ENCODE peak calls at places on chromosomes 13 and 19, in seven cellular contexts. B, L, W, O, H, Q and Z are unnamed samples.

GRCh38 chr13:43401364-43401763 is 378.0 kb downstream of the DNAJC15 start:
- DNase-seq in B (no peak), L (no peak), W (no peak), O (no peak), H (no peak), Q (no peak), Z (no peak)

GRCh38 chr19:34481861-34482379 is 362 bp downstream of the WTIP start:
- DNase-seq in B (no peak), L (no peak), W (no peak), O (no peak), H (no peak), Q (no peak), Z (no peak)

GRCh38 chr13:24149306-24150032 is 11.1 kb upstream of the SPATA13 start:
- DNase-seq in B (no peak), L (no peak), W (no peak), O (no peak), H (no peak), Q (no peak), Z (no peak)

GRCh38 chr19:900302-901111 is 7.2 kb downstream of the RNU6-9 start:
- DNase-seq in B (no peak), L (no peak), W (no peak), O (no peak), H (no peak), Q (no peak), Z (no peak)

GRCh38 chr13:94324409-94325147 is 154.9 kb downstream of the DCT start:
- DNase-seq in B (no peak), L (no peak), W (no peak), O (no peak), H (no peak), Q (no peak), Z (no peak)

GRCh38 chr13:28718186-28718537 is 608 bp downstream of the SLC46A3 start:
- DNase-seq in B (no peak), L (no peak), W (no peak), O (no peak), H (no peak), Q (no peak), Z (no peak)

GRCh38 chr19:947090-947706 is 21.4 kb downstream of the ARID3A start:
- DNase-seq in B (no peak), L (no peak), W (no peak), O (no peak), H (no peak), Q (no peak), Z (no peak)

GRCh38 chr19:17488593-17489391 is 18.5 kb downstream of the SLC27A1 start:
- DNase-seq in B (peak), L (peak), W (peak), O (no peak), H (peak), Q (peak), Z (no peak)

GRCh38 chr19:57559404-57560025 is at the start of gene ZNF550:
- DNase-seq in B (peak), L (peak), W (peak), O (peak), H (peak), Q (peak), Z (peak)

GRCh38 chr13:32019612-32020233 is 11.9 kb upstream of the FRY start:
- DNase-seq in B (peak), L (peak), W (peak), O (peak), H (peak), Q (peak), Z (no peak)

GRCh38 chr13:84137292-84137691 is 255.0 kb upstream of the SLITRK1 start:
- DNase-seq in B (no peak), L (peak), W (no peak), O (no peak), H (no peak), Q (no peak), Z (no peak)

GRCh38 chr13:91148098-91148497 is 199.4 kb upstream of the MIR17HG start:
- DNase-seq in B (no peak), L (no peak), W (no peak), O (no peak), H (no peak), Q (no peak), Z (no peak)

GRCh38 chr13:113074876-113075275 is 30.7 kb upstream of the F7 start:
- DNase-seq in B (no peak), L (no peak), W (no peak), O (no peak), H (no peak), Q (no peak), Z (no peak)

GRCh38 chr13:40316301-40316700 is 350.1 kb downstream of the FOXO1 start:
- DNase-seq in B (no peak), L (no peak), W (no peak), O (no peak), H (no peak), Q (no peak), Z (no peak)

DNA sequence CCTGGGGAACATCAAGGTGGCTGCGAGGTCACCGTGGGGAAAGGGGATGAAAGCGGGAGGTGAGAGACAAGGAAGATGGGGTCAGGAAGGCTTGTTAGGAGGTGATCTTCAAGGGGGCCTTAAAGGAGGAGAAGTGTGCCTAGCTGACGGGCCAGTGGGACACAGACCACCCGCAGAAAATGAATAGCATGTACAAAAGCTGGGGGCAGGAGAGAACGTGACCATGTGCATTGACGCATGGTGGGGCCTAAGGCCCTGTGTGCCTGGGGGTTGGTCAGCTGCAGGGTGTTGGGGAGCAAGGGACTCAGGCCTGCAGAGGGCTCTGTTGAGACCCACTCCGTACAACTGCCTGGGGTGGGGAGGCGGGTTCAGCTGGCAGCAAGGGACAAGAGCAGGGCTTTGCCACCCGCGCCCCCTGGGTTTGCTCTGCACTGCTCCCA is 5.9 kb downstream of the RAB8A start:
- DNase-seq in B (no peak), L (peak), W (peak), O (no peak), H (no peak), Q (no peak), Z (no peak)
- TF ChIP-seq POLR2AphosphoS5 in B (no peak), L (no peak), W (peak), O (no peak), H (peak), Q (no peak), Z (no peak)

GRCh38 chr13:102591988-102592781 is 4.6 kb upstream of the TPP2 start:
- DNase-seq in B (peak), L (peak), W (peak), O (no peak), H (peak), Q (peak), Z (peak)
- TF ChIP-seq POLR2AphosphoS5 in B (peak), L (no peak), W (no peak), O (no peak), H (no peak), Q (no peak), Z (no peak)

GRCh38 chr19:40923934-40924391 is 41.9 kb upstream of the CYP2A7 start:
- DNase-seq in B (no peak), L (no peak), W (no peak), O (no peak), H (no peak), Q (no peak), Z (no peak)
- TF ChIP-seq POLR2AphosphoS5 in B (no peak), L (no peak), W (no peak), O (no peak), H (no peak), Q (no peak), Z (no peak)

GRCh38 chr13:106159295-106160195 is 375.9 kb downstream of the EFNB2 start:
- DNase-seq in B (no peak), L (no peak), W (no peak), O (no peak), H (no peak), Q (no peak), Z (no peak)

GRCh38 chr13:106153876-106154275 is 381.6 kb downstream of the EFNB2 start:
- DNase-seq in B (no peak), L (no peak), W (no peak), O (no peak), H (no peak), Q (no peak), Z (no peak)

GRCh38 chr13:106153041-106153440 is 382.4 kb downstream of the EFNB2 start:
- DNase-seq in B (no peak), L (no peak), W (no peak), O (no peak), H (no peak), Q (no peak), Z (no peak)

GRCh38 chr13:106155411-106155810 is 380.1 kb downstream of the EFNB2 start:
- DNase-seq in B (no peak), L (no peak), W (no peak), O (no peak), H (no peak), Q (no peak), Z (no peak)

GRCh38 chr13:106156468-106156867 is 379.0 kb downstream of the EFNB2 start:
- DNase-seq in B (no peak), L (no peak), W (no peak), O (no peak), H (no peak), Q (no peak), Z (no peak)
- TF ChIP-seq POLR2AphosphoS5 in B (no peak), L (no peak), W (no peak), O (no peak), H (no peak), Q (no peak), Z (no peak)

DNA sequence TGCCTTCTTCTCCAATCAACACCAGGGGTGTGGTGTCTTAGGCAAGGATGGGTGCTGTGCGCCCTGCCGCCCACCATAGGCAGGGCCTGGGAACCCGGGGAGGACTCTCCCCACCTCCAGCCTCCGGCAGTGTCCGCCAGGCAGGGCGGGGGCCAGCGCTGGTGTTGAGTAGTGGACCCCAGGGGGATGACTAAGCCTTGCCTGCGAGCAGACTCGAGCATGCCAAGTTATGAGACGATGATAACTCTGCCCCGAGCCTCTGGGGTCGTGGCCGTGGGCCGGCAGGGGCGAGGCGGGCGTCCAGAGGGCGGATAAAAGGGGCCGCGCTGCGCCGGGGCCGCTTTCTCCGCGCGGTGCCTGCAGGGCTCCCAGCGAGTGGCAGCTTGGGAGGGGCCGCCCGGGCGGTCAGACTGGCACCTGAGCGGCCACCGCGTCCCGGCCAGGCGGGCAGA is at the start of gene MEDAG:
- DNase-seq in B (no peak), L (peak), W (no peak), O (no peak), H (no peak), Q (no peak), Z (peak)
- TF ChIP-seq POLR2AphosphoS5 in B (no peak), L (no peak), W (no peak), O (no peak), H (no peak), Q (no peak), Z (peak)

GRCh38 chr13:110616103-110617101 is 1.1 kb downstream of the NAXD start:
- DNase-seq in B (no peak), L (peak), W (peak), O (no peak), H (peak), Q (peak), Z (no peak)

GRCh38 chr13:110607675-110608224 is 7.6 kb upstream of the NAXD start:
- DNase-seq in B (no peak), L (no peak), W (no peak), O (no peak), H (no peak), Q (no peak), Z (no peak)

GRCh38 chr13:110615005-110615321 is 382 bp upstream of the NAXD start:
- DNase-seq in B (no peak), L (no peak), W (no peak), O (no peak), H (no peak), Q (no peak), Z (no peak)

GRCh38 chr13:110615322-110616102 is at the start of gene NAXD:
- DNase-seq in B (peak), L (peak), W (peak), O (peak), H (peak), Q (peak), Z (peak)

DNA sequence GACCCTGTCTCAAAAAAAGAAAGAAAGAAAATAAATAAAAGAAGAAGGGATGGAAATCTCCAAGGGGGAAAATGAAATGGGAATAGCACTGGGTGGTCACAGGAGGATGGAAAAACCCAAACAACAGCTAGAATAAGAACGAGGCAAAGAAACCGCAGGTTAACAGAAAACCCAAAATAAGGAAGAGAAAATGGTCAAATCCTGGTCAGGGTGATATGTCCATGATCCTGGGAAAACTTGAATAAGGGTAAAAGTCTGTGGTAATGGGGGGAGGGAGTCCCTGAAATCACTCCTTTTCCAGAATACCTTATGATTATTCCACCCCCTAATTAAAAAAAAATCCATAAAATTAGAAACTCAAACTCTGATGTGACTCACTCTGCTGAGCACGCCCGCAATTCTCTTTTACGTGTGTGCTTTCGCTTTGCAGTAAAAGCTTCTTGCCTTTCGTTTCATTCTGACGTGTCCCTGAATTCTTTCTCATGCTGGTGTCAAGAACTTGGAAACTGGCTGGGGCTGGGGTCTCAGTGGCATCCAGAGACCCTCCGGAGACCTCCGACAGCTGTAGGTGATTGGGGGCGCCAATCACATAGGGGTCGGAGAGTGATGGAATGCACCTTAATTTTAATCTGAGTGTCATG is 4.3 kb upstream of the NAXD start:
- DNase-seq in B (no peak), L (no peak), W (no peak), O (no peak), H (no peak), Q (no peak), Z (no peak)
- TF ChIP-seq POLR2AphosphoS5 in B (no peak), L (no peak), W (no peak), O (no peak), H (no peak), Q (no peak), Z (no peak)

DNA sequence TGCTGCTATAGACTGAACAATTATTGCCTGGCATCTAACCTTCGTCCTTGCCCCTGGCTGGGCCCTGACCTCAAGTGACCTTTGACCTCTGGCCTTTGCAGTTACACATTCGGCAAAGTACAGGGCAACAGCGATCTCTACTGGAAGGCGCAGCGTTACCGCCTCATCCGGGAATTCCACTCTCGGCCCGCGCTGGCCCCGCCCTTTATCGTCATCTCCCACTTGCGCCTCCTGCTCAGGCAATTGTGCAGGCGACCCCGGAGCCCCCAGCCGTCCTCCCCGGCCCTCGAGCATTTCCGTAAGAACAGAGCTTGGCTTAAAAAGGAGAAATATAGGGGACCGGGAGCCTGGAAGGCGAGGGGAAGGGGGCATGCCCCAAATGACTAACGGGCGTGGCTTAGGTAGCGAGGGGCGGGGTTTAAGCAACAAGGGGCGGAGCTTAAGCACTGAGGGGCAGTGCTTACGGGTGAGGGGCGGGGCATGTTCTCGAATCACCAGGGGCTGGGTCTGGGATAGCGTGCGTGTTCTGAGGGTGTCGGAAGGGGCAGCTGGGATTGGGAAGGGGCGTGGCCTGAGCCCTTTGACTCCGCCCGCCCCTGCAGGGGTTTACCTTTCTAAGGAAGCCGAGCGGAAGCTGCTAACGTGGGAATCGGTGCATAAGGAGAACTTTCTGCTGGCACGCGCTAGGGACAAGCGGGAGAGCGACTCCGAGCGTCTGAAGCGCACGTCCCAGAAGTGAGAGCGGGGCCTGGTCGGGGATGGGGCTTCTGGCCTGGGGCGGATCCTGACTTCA is 52.7 kb downstream of the TRPM4 start:
- DNase-seq in B (no peak), L (peak), W (no peak), O (peak), H (no peak), Q (no peak), Z (peak)
- TF ChIP-seq POLR2AphosphoS5 in B (no peak), L (peak), W (no peak), O (peak), H (no peak), Q (no peak), Z (no peak)

DNA sequence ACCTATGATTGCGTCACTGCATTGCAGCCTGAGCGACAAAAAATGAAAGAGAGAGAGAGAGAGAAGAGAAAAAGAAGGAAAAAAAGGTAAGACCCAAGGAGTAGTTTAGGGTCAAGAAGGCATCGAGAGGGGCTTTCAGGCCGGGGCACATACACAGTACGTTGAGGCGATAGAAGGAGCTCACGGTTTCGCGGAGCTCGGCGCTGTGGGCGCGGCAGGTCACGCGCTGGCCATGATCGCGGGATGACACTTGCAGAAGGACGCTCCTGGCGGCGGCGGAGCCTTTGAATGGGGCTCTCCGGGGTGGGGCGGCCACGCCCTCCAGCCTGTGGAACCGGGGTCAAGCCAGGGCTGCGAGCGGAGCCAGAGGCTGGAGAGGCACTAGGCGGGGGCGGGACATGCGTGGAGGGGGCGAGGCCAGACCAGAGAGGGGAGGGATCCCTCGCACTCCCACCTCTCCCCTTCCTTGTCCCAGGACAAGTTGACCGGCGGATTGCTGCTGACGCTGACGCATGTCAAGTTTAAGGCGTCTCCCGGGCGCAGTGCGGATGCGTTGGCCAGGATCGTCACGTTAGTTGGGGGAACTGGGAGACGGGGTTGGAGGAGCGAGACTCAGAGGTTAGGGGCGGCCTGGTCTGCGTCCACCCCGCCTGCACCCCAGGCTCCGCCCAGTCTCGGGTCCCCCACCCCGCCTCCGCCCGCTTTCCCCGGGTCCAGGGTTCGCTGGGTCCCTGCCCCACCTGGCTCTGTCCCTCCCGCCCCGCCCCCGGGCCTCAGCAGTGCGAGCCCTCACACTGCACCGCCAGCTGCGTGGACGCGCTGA is 6.9 kb downstream of the NPHS1 start:
- DNase-seq in B (no peak), L (peak), W (no peak), O (no peak), H (no peak), Q (peak), Z (no peak)
- TF ChIP-seq POLR2AphosphoS5 in B (no peak), L (no peak), W (no peak), O (no peak), H (no peak), Q (no peak), Z (no peak)